ENCODE peak calls at places on chromosome 14, in six cellular contexts. K is fibroblast of mammary gland, F is astrocyte of the spinal cord, E is psoas muscle, G is retinal pigment epithelial cell, A is endodermal cell. J is an unnamed sample.

GRCh38 chr14:95097385-95097784 is 59.9 kb downstream of the DICER1 start:
- DNase-seq in K (no peak), F (no peak), E (no peak), G (no peak), A (no peak), J (no peak)

GRCh38 chr14:102293784-102294183 is 11.2 kb downstream of the MOK start:
- DNase-seq in K (peak), F (peak), E (no peak), G (no peak), A (no peak), J (no peak)

GRCh38 chr14:34063470-34064164 is 112.7 kb upstream of the EGLN3 start:
- DNase-seq in K (no peak), F (no peak), E (peak), G (no peak), A (no peak), J (peak)

GRCh38 chr14:64504897-64505771 is 564 bp downstream of the ZBTB1 start:
- DNase-seq in K (peak), F (peak), E (peak), G (no peak), A (peak), J (peak)

GRCh38 chr14:64755661-64756265 is 51.5 kb downstream of the PLEKHG3 start:
- DNase-seq in K (peak), F (peak), E (no peak), G (no peak), A (no peak), J (peak)

GRCh38 chr14:103623883-103624482 is 5.0 kb upstream of the KLC1 start:
- DNase-seq in K (no peak), F (no peak), E (peak), G (no peak), A (no peak), J (no peak)

GRCh38 chr14:41144370-41144769 is 462.3 kb upstream of the LRFN5 start:
- DNase-seq in K (no peak), F (no peak), E (no peak), G (no peak), A (no peak), J (no peak)

GRCh38 chr14:92288994-92289393 is 34.0 kb upstream of the SLC24A4 start:
- DNase-seq in K (no peak), F (no peak), E (no peak), G (no peak), A (no peak), J (no peak)

GRCh38 chr14:75602527-75602926 is 24.1 kb downstream of the FLVCR2 start:
- DNase-seq in K (no peak), F (no peak), E (no peak), G (no peak), A (no peak), J (no peak)

GRCh38 chr14:56555921-56556570 is 23.6 kb upstream of the TMEM260 start:
- DNase-seq in K (peak), F (peak), E (no peak), G (peak), A (no peak), J (peak)

GRCh38 chr14:102795060-102795925 is 18.0 kb downstream of the TRAF3 start:
- DNase-seq in K (peak), F (peak), E (no peak), G (peak), A (no peak), J (peak)

GRCh38 chr14:96198430-96199133 is 6.1 kb upstream of the BDKRB2 start:
- DNase-seq in K (no peak), F (peak), E (no peak), G (no peak), A (no peak), J (no peak)

GRCh38 chr14:39467889-39468524 is 35.8 kb upstream of the FBXO33 start:
- DNase-seq in K (peak), F (peak), E (no peak), G (no peak), A (peak), J (peak)

GRCh38 chr14:101559250-101559623 is 2.1 kb upstream of the DIO3 start:
- DNase-seq in K (no peak), F (no peak), E (no peak), G (no peak), A (no peak), J (no peak)

GRCh38 chr14:103626150-103626850 is 2.7 kb upstream of the KLC1 start:
- DNase-seq in K (no peak), F (no peak), E (no peak), G (no peak), A (no peak), J (no peak)

GRCh38 chr14:96260341-96260821 is 4.4 kb downstream of the BDKRB1 start:
- DNase-seq in K (peak), F (no peak), E (no peak), G (no peak), A (no peak), J (no peak)

GRCh38 chr14:25431211-25432076 is 381.5 kb upstream of the STXBP6 start:
- DNase-seq in K (peak), F (no peak), E (no peak), G (no peak), A (peak), J (peak)

GRCh38 chr14:82621881-82622450 is 1088.3 kb upstream of the SEL1L start:
- DNase-seq in K (no peak), F (no peak), E (no peak), G (no peak), A (peak), J (no peak)

GRCh38 chr14:65849558-65849957 is 437.0 kb downstream of the FUT8 start:
- DNase-seq in K (no peak), F (no peak), E (no peak), G (peak), A (peak), J (no peak)

GRCh38 chr14:65854215-65854614 is 441.7 kb downstream of the FUT8 start:
- DNase-seq in K (no peak), F (no peak), E (no peak), G (no peak), A (no peak), J (no peak)

GRCh38 chr14:65850429-65851145 is 438.1 kb downstream of the FUT8 start:
- DNase-seq in K (no peak), F (no peak), E (no peak), G (no peak), A (peak), J (no peak)

GRCh38 chr14:65852689-65853088 is 440.2 kb downstream of the FUT8 start:
- DNase-seq in K (no peak), F (no peak), E (no peak), G (no peak), A (no peak), J (no peak)

GRCh38 chr14:65853407-65853955 is 441.0 kb downstream of the FUT8 start:
- DNase-seq in K (no peak), F (no peak), E (no peak), G (no peak), A (peak), J (no peak)
- TF ChIP-seq CTCF in K (no peak), F (no peak), E (no peak), G (no peak), A (peak), J (no peak)

DNA sequence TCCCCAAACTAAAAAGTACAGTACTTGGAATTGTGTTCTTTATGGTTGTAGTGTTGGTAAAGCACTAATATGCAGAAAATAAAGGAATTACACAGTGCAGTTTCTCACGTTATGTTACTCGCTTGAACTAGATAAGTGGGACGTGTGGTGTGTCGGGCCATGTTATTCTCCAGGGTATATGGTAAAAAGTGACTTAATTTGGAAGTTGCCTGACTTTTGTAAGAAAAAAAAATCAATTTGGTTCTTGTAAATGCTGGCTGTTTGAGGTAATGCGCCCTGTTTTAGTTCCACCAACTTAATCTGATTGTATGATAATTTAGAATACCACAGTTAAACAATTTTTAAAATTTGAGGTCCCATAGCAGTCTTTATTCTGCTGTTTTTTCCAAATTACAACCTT is 4.1 kb downstream of the ARF6 start:
- DNase-seq in K (no peak), F (no peak), E (no peak), G (no peak), A (no peak), J (no peak)
- H3K4me3 ChIP-seq in K (peak), F (peak), E (peak), G (peak), A (peak), J (peak)

GRCh38 chr14:53807580-53807979 is 149.0 kb downstream of the BMP4 start:
- DNase-seq in K (no peak), F (peak), E (peak), G (peak), A (no peak), J (no peak)
- TF ChIP-seq CTCF in K (no peak), F (no peak), E (no peak), G (no peak), A (no peak), J (no peak)

DNA sequence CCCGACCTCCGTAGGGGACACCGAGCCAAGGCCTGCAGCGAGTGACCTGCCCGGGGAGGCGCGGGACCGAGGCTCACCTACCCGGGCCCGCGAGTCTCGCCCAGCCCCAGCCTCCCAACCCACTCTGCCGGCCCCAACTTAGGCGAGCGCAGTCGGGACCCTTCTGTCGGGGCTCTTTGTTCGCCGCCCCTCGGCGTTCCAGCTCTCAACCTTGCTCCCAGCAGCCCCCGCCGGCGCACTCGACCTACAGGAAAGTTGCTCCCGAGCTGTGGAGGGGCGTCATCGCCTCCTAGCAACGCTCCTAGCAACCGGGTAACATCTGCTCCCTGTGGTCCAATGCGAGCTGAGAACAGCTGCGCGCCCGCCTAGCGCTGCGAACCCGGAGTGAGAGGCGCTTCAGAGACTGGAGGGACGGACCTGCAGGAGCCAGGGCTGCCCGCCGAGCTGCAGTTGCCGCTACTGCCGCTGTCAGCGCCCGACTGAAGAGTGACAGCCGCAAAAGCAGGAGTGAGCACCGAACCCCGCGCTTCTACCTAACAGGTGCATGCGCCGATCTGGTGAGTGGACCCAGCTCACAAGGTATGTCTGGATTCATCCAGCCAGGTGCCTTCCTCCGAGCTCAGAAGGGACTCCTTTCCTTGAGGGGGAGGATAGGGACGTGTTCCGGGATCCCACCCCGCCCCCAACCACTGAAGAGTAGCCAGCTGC is 354.9 kb downstream of the SNAPC1 start:
- DNase-seq in K (peak), F (peak), E (peak), G (peak), A (peak), J (peak)
- H3K4me3 ChIP-seq in K (no peak), F (peak), E (peak), G (peak), A (peak), J (no peak)

GRCh38 chr14:66698503-66698902 is 190.6 kb downstream of the GPHN start:
- DNase-seq in K (no peak), F (no peak), E (no peak), G (no peak), A (no peak), J (peak)

GRCh38 chr14:66696326-66696725 is 188.4 kb downstream of the GPHN start:
- DNase-seq in K (no peak), F (no peak), E (no peak), G (no peak), A (no peak), J (no peak)

GRCh38 chr14:66701813-66702212 is 193.9 kb downstream of the GPHN start:
- DNase-seq in K (no peak), F (no peak), E (no peak), G (no peak), A (no peak), J (peak)
- TF ChIP-seq CTCF in K (no peak), F (no peak), E (no peak), G (no peak), A (no peak), J (no peak)

DNA sequence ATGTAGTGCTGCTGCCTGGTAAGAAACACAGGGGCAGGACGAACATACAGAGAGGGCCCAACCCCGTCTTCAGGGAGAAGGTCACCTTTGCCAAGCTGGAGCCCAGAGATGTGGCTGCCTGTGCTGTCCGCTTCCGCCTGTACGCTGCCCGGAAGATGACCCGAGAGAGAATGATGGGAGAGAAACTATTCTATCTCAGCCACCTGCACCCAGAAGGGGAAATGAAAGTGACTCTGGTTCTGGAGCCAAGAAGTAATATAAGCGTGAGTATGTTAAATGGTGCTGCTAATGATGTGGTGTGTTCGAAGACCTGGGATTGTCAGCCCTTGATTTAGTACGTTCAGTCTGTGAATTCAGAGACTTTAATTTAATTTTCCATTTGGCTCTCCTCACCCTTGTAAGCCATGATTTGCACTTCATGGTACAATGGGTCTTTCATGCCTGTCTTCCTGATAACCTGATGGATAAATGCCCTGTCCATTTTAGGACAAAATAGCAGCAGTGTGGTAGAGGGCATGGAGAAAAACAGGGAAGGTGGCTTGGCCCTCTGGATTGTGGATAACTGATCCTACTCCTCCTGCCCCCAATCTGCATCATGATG is 318.9 kb downstream of the SNAPC1 start:
- DNase-seq in K (no peak), F (no peak), E (no peak), G (no peak), A (no peak), J (no peak)
- H3K4me3 ChIP-seq in K (no peak), F (no peak), E (no peak), G (no peak), A (no peak), J (no peak)

DNA sequence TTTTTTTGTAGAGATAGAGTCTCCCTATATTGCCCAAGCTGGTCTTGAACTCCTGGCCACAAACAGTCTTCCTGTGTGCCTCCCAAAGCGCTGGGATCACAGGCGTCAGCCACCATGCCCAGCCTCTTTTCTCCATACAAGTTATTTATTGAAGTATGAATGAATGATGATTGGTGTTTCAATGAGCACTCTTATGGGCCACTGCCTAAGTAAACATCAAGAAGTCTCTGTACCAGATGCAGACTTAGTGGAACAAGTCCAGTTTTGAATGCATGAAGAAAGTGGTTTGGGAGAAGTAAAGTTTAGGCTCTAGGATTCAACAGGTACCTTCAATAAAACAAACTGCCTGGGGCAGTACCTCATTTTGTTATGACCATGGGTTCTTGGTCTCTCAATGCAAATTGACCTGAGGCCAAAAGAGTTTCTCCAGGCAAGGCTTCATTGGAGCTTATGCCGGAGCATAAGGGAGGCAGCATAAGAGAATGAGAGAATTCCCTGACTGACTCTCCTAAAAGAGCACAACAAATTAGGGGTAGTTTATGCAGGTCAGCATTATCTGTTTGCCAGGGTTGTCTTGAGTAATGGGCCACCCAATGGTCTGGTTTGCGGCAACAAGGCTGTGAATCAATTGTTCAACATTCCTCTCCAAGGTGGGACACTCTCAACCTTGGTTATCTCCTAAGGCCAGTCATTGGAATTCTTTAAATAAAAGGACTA is 1.1 kb upstream of the GMFB start:
- DNase-seq in K (peak), F (no peak), E (no peak), G (no peak), A (peak), J (no peak)
- TF ChIP-seq CTCF in K (no peak), F (no peak), E (no peak), G (no peak), A (no peak), J (no peak)

GRCh38 chr14:20628063-20628854 is 13.2 kb downstream of the OR6S1 start:
- DNase-seq in K (no peak), F (no peak), E (no peak), G (no peak), A (no peak), J (no peak)
- H3K4me3 ChIP-seq in K (no peak), F (no peak), E (no peak), G (no peak), A (peak), J (no peak)

J was measured in epithelial cell of esophagus.